ENCODE peak calls at places on chromosomes 12 and 14, in five cellular contexts. F is HepG2, J is fibroblast of lung, M is hepatocyte, Y is HCT116. C is an unnamed sample. For H3K27me3, the result is how much of the 10 kb centered on the place peaks cover.

GRCh38 chr12:82527165-82527780 is 159.4 kb upstream of the TMTC2 start:
- DNase-seq in F (peak), M (peak), J (peak), Y (peak), C (peak)

GRCh38 chr14:78606111-78606510 is 435.9 kb downstream of the NRXN3 start:
- DNase-seq in F (no peak), Y (no peak), J (peak), M (no peak), C (no peak)

GRCh38 chr12:113359939-113360748 is 1.8 kb downstream of the PLBD2 start:
- DNase-seq in M (no peak), F (peak), J (peak), Y (no peak), C (no peak)

GRCh38 chr14:86296173-86296572 is 766.2 kb downstream of the FLRT2 start:
- DNase-seq in J (peak), M (no peak), F (no peak), Y (no peak), C (peak)

GRCh38 chr14:90275820-90276219 is 19.5 kb downstream of the PSMC1 start:
- DNase-seq in F (no peak), J (peak), M (no peak), Y (no peak), C (no peak)

GRCh38 chr14:23641180-23641914 is 5.2 kb downstream of the DHRS2 start:
- DNase-seq in J (no peak), M (no peak), F (no peak), Y (no peak), C (no peak)

GRCh38 chr14:74697543-74697942 is 15.3 kb downstream of the AREL1 start:
- DNase-seq in F (no peak), M (no peak), J (peak), Y (no peak), C (no peak)

GRCh38 chr12:26233620-26234019 is 38.2 kb downstream of the SSPN start:
- DNase-seq in F (no peak), J (peak), M (no peak), Y (no peak), C (no peak)

GRCh38 chr14:105087963-105088811 is 23.0 kb upstream of the GPR132 start:
- DNase-seq in J (peak), Y (no peak), M (peak), F (peak), C (no peak)
- TF ChIP-seq EZH2 in J (no peak), Y (no peak), M (no peak), F (no peak), C (no peak)

DNA sequence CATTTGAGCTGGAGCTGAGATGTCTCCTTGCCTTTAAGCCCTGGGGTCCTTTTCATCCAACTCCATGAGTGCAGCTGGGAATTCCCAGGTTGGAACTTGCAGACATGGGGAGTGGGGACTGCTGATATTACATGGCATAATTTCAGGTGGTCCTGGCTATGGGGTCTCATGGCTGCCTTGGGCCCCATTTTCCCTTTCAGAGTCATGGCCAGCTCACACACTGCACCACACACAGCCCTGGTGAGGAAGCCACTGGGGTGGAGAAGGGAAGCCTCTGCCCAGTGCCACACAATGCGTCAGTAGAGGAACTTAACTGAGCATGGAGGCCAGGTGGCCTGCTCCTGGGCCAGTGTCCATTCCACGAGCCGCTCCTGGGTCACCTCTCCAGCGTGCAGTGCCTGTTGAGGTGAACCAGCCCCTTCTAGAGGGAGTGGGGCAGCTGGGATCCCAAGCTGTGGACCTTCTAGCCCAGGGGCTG is 17.3 kb upstream of the KRT86 start:
- DNase-seq in Y (no peak), F (no peak), M (no peak), J (no peak), C (no peak)
- H3K27me3 ChIP-seq in Y (under half), F (under half), M (half or more), J (under half), C (under half)

DNA sequence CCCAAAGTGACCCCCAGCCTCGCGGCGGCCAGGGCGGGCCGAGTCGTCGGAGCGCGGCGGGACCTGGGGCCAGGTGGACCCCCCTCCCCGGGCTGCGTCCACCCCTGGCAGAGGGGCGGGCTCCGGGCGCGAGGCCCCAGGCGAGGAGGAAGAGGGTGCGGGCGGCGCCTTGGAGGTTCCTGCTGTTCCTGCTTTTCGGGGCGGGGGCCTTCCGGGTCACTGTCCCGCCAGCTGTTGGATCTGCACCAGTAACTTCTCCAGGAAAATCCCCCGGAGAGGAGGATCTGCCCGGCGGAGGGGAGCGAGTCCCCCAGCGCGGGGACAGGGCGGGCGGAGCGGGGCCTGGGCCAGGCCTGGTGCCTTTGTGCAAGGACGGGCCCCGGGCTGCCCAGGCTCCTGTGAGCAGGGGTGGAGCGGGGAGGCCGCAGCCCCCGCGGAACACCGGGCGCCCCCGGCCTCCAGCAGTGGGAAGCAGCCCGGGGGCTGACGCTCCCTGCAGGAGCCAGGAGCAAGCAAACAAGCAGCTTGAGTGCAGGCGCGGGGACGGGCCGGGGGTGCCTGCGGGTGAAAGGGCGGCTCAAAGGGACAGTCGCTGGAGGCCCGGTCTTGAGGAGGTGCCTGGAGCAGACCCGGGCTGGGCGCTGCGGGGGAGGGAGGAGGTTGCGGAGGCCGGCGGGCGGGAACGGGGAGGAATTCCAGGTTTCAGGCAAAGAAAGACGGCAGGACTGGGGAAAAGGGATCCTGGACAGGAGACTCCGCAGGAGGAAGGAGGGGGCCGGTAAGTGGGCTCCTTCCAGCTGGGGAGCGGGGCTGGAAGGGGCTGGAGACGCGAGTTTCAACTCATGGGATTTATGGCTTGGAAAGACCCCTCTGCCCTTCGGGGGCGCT is 15.5 kb downstream of the TNFAIP2 start:
- DNase-seq in Y (no peak), M (no peak), F (no peak), J (no peak), C (no peak)
- TF ChIP-seq EZH2 in Y (no peak), M (no peak), F (no peak), J (no peak), C (no peak)

GRCh38 chr14:30771595-30771994 is 102.8 kb upstream of the COCH start:
- DNase-seq in M (no peak), Y (no peak), J (no peak), F (no peak), C (no peak)
- H3K27me3 ChIP-seq in M (under half), Y (under half), J (under half), F (under half), C (under half)

GRCh38 chr12:119666226-119666808 is 1.6 kb upstream of the PRKAB1 start:
- DNase-seq in M (no peak), J (no peak), Y (no peak), F (no peak), C (no peak)

GRCh38 chr12:119669744-119670472 is 2.0 kb downstream of the PRKAB1 start:
- DNase-seq in F (peak), J (no peak), Y (no peak), M (peak), C (no peak)

GRCh38 chr12:119668315-119668651 is 350 bp downstream of the PRKAB1 start:
- DNase-seq in Y (no peak), F (no peak), M (no peak), J (peak), C (no peak)

GRCh38 chr12:119666900-119667576 is 895 bp upstream of the PRKAB1 start:
- DNase-seq in M (no peak), F (no peak), J (no peak), Y (no peak), C (no peak)

GRCh38 chr12:119667577-119668314 is at the start of gene PRKAB1:
- DNase-seq in M (peak), J (peak), F (peak), Y (peak), C (peak)
- TF ChIP-seq EZH2 in M (no peak), J (no peak), F (no peak), Y (no peak), C (no peak)

GRCh38 chr12:131387281-131388163 is 323.4 kb upstream of the SFSWAP start:
- DNase-seq in Y (no peak), M (no peak), J (no peak), F (no peak), C (peak)
- H3K27me3 ChIP-seq in Y (under half), M (under half), J (under half), F (under half), C (under half)

GRCh38 chr12:126976574-126976973 is 1290.4 kb upstream of the TMEM132C start:
- DNase-seq in F (no peak), Y (no peak), J (no peak), M (no peak), C (no peak)
- TF ChIP-seq EZH2 in F (no peak), Y (no peak), J (no peak), M (no peak), C (no peak)

DNA sequence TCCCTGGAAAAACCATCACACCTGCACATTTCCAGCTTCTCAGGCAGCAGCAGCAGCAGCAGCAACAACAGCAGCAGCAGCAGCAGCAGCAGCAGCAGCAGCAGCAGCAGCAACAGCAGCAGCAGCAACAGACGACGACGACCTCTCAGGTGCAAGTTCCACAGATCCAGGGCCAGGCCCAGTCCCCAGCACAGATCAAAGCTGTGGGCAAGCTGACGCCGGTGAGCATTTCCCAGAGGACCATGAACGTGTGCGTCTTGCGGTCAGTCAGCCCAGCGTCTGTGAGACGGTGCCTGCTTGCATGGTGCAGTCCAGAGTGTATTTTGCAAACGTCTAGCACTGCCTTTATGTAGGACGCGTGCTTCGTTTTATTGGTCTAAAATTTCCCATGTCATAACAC is 81.6 kb downstream of the DDX51 start:
- DNase-seq in J (no peak), M (no peak), Y (no peak), F (no peak), C (no peak)
- H3K27me3 ChIP-seq in J (under half), M (under half), Y (under half), F (under half), C (under half)